ENCODE peak calls at places on chromosomes 16 and 17, in eight cellular contexts. One of them, this sample, is unnamed.

GRCh38 chr17:81396722-81397313 is 1.6 kb downstream of the BAHCC1 start:
- DNase-seq in heart right ventricle: no peak
- DNase-seq in WTC11: peak
- DNase-seq in fibroblast of villous mesenchyme: peak
- DNase-seq in glutamatergic neuron: no peak
- DNase-seq in MM.1S: no peak
- DNase-seq in thoracic aorta: no peak
- DNase-seq in fibroblast of lung: peak
- DNase-seq in this sample: no peak

GRCh38 chr16:57208926-57209325 is 22.8 kb downstream of the RSPRY1 start:
- DNase-seq in MM.1S: no peak
- DNase-seq in thoracic aorta: no peak
- DNase-seq in heart right ventricle: no peak
- DNase-seq in glutamatergic neuron: no peak
- DNase-seq in fibroblast of villous mesenchyme: no peak
- DNase-seq in fibroblast of lung: no peak
- DNase-seq in WTC11: no peak
- DNase-seq in this sample: no peak

GRCh38 chr17:77963441-77963840 is 4.9 kb downstream of the TNRC6C start:
- DNase-seq in fibroblast of lung: peak
- DNase-seq in heart right ventricle: peak
- DNase-seq in thoracic aorta: no peak
- DNase-seq in glutamatergic neuron: no peak
- DNase-seq in WTC11: no peak
- DNase-seq in MM.1S: no peak
- DNase-seq in fibroblast of villous mesenchyme: peak
- DNase-seq in this sample: no peak

GRCh38 chr16:83113317-83113716 is 486.5 kb downstream of the CDH13 start:
- DNase-seq in glutamatergic neuron: peak
- DNase-seq in thoracic aorta: no peak
- DNase-seq in MM.1S: no peak
- DNase-seq in fibroblast of lung: peak
- DNase-seq in heart right ventricle: no peak
- DNase-seq in WTC11: peak
- DNase-seq in fibroblast of villous mesenchyme: peak
- DNase-seq in this sample: peak

GRCh38 chr17:55873017-55873758 is 122.3 kb downstream of the PCTP start:
- DNase-seq in fibroblast of villous mesenchyme: no peak
- DNase-seq in MM.1S: peak
- DNase-seq in glutamatergic neuron: no peak
- DNase-seq in fibroblast of lung: no peak
- DNase-seq in WTC11: no peak
- DNase-seq in heart right ventricle: no peak
- DNase-seq in thoracic aorta: no peak
- DNase-seq in this sample: no peak

GRCh38 chr16:66459878-66460277 is 32.8 kb downstream of the BEAN1 start:
- DNase-seq in fibroblast of villous mesenchyme: no peak
- DNase-seq in heart right ventricle: no peak
- DNase-seq in thoracic aorta: no peak
- DNase-seq in MM.1S: no peak
- DNase-seq in glutamatergic neuron: peak
- DNase-seq in WTC11: peak
- DNase-seq in fibroblast of lung: no peak
- DNase-seq in this sample: peak

GRCh38 chr16:27511657-27512056 is 38.1 kb downstream of the GTF3C1 start:
- DNase-seq in fibroblast of lung: no peak
- DNase-seq in fibroblast of villous mesenchyme: peak
- DNase-seq in thoracic aorta: no peak
- DNase-seq in heart right ventricle: peak
- DNase-seq in WTC11: no peak
- DNase-seq in MM.1S: no peak
- DNase-seq in glutamatergic neuron: no peak
- DNase-seq in this sample: peak

GRCh38 chr17:78710607-78711006 is 71.5 kb downstream of the CYTH1 start:
- DNase-seq in fibroblast of villous mesenchyme: no peak
- DNase-seq in WTC11: no peak
- DNase-seq in fibroblast of lung: no peak
- DNase-seq in thoracic aorta: no peak
- DNase-seq in glutamatergic neuron: no peak
- DNase-seq in MM.1S: no peak
- DNase-seq in heart right ventricle: no peak
- DNase-seq in this sample: no peak

GRCh38 chr16:8660841-8661301 is 13.5 kb upstream of the ABAT start:
- DNase-seq in WTC11: peak
- DNase-seq in fibroblast of lung: peak
- DNase-seq in MM.1S: peak
- DNase-seq in glutamatergic neuron: peak
- DNase-seq in thoracic aorta: no peak
- DNase-seq in fibroblast of villous mesenchyme: peak
- DNase-seq in heart right ventricle: peak
- DNase-seq in this sample: peak

GRCh38 chr17:61670691-61671090 is 79.7 kb upstream of the NACA2 start:
- DNase-seq in heart right ventricle: no peak
- DNase-seq in WTC11: no peak
- DNase-seq in thoracic aorta: no peak
- DNase-seq in MM.1S: no peak
- DNase-seq in fibroblast of lung: no peak
- DNase-seq in fibroblast of villous mesenchyme: no peak
- DNase-seq in glutamatergic neuron: no peak
- DNase-seq in this sample: no peak

GRCh38 chr16:19997264-19997663 is 76.4 kb downstream of the GPR139 start:
- DNase-seq in WTC11: no peak
- DNase-seq in MM.1S: no peak
- DNase-seq in fibroblast of lung: no peak
- DNase-seq in glutamatergic neuron: no peak
- DNase-seq in thoracic aorta: no peak
- DNase-seq in heart right ventricle: no peak
- DNase-seq in fibroblast of villous mesenchyme: no peak
- DNase-seq in this sample: no peak

GRCh38 chr17:48596000-48596734 is 2.6 kb upstream of the HOXB5 start:
- DNase-seq in thoracic aorta: no peak
- DNase-seq in heart right ventricle: no peak
- DNase-seq in fibroblast of lung: peak
- DNase-seq in glutamatergic neuron: no peak
- DNase-seq in fibroblast of villous mesenchyme: no peak
- DNase-seq in WTC11: no peak
- DNase-seq in MM.1S: no peak
- DNase-seq in this sample: peak

GRCh38 chr17:9905902-9906301 is 831 bp upstream of the RCVRN start:
- DNase-seq in fibroblast of villous mesenchyme: peak
- DNase-seq in thoracic aorta: no peak
- DNase-seq in fibroblast of lung: no peak
- DNase-seq in heart right ventricle: no peak
- DNase-seq in glutamatergic neuron: peak
- DNase-seq in WTC11: peak
- DNase-seq in MM.1S: no peak
- DNase-seq in this sample: peak

GRCh38 chr17:68794636-68795503 is 160.3 kb downstream of the ABCA8 start:
- DNase-seq in fibroblast of villous mesenchyme: peak
- DNase-seq in thoracic aorta: no peak
- DNase-seq in fibroblast of lung: peak
- DNase-seq in glutamatergic neuron: no peak
- DNase-seq in WTC11: no peak
- DNase-seq in MM.1S: peak
- DNase-seq in heart right ventricle: peak
- DNase-seq in this sample: no peak

GRCh38 chr17:63454915-63455314 is 8.8 kb upstream of the CYB561 start:
- DNase-seq in thoracic aorta: no peak
- DNase-seq in fibroblast of villous mesenchyme: no peak
- DNase-seq in fibroblast of lung: no peak
- DNase-seq in WTC11: no peak
- DNase-seq in heart right ventricle: no peak
- DNase-seq in MM.1S: no peak
- DNase-seq in glutamatergic neuron: no peak
- DNase-seq in this sample: no peak

GRCh38 chr17:17837966-17838962 is 1.5 kb upstream of the SREBF1 start:
- DNase-seq in heart right ventricle: peak
- DNase-seq in fibroblast of villous mesenchyme: peak
- DNase-seq in glutamatergic neuron: peak
- DNase-seq in MM.1S: no peak
- DNase-seq in thoracic aorta: no peak
- DNase-seq in WTC11: peak
- DNase-seq in fibroblast of lung: peak
- DNase-seq in this sample: no peak

GRCh38 chr17:77132411-77133086 is 8.2 kb upstream of the SEC14L1 start:
- DNase-seq in heart right ventricle: no peak
- DNase-seq in fibroblast of lung: no peak
- DNase-seq in glutamatergic neuron: no peak
- DNase-seq in WTC11: no peak
- DNase-seq in fibroblast of villous mesenchyme: no peak
- DNase-seq in thoracic aorta: no peak
- DNase-seq in MM.1S: no peak
- DNase-seq in this sample: no peak

GRCh38 chr16:28064150-28064549 is 636 bp upstream of the GSG1L start:
- DNase-seq in fibroblast of lung: no peak
- DNase-seq in heart right ventricle: no peak
- DNase-seq in thoracic aorta: no peak
- DNase-seq in MM.1S: no peak
- DNase-seq in fibroblast of villous mesenchyme: no peak
- DNase-seq in WTC11: no peak
- DNase-seq in glutamatergic neuron: no peak
- DNase-seq in this sample: no peak

GRCh38 chr16:65068151-65068740 is 53.6 kb downstream of the CDH11 start:
- DNase-seq in fibroblast of villous mesenchyme: peak
- DNase-seq in glutamatergic neuron: no peak
- DNase-seq in thoracic aorta: no peak
- DNase-seq in heart right ventricle: no peak
- DNase-seq in WTC11: no peak
- DNase-seq in fibroblast of lung: peak
- DNase-seq in MM.1S: no peak
- DNase-seq in this sample: no peak
- TF ChIP-seq CTCF in fibroblast of villous mesenchyme: no peak
- TF ChIP-seq CTCF in glutamatergic neuron: no peak
- TF ChIP-seq CTCF in thoracic aorta: no peak
- TF ChIP-seq CTCF in heart right ventricle: no peak
- TF ChIP-seq CTCF in WTC11: no peak
- TF ChIP-seq CTCF in fibroblast of lung: no peak
- TF ChIP-seq CTCF in MM.1S: no peak
- TF ChIP-seq CTCF in this sample: no peak

DNA sequence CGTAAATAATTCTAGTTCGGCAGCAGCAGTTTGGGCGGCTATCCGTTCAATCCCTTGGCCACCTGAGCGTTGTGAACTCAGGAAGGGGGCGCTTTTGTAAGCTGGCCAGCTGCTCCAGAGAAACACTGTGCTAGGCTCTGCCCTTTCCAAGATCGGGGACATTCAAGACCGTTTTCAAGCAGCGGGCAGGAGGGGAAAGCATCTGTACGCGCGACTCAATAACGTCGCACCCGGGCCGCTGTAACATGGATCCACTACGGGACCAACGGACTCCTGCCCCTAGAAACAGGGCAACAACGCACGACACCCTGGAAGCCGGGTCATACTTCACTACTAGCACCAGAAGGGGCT is 463 bp downstream of the TOP2A start:
- DNase-seq in fibroblast of lung: no peak
- DNase-seq in heart right ventricle: no peak
- DNase-seq in thoracic aorta: no peak
- DNase-seq in WTC11: no peak
- DNase-seq in MM.1S: peak
- DNase-seq in glutamatergic neuron: no peak
- DNase-seq in fibroblast of villous mesenchyme: peak
- DNase-seq in this sample: no peak
- TF ChIP-seq CTCF in fibroblast of lung: no peak
- TF ChIP-seq CTCF in heart right ventricle: no peak
- TF ChIP-seq CTCF in thoracic aorta: no peak
- TF ChIP-seq CTCF in WTC11: no peak
- TF ChIP-seq CTCF in MM.1S: no peak
- TF ChIP-seq CTCF in glutamatergic neuron: no peak
- TF ChIP-seq CTCF in fibroblast of villous mesenchyme: no peak
- TF ChIP-seq CTCF in this sample: no peak

GRCh38 chr16:4693296-4693955 is at the start of gene NUDT16L1:
- DNase-seq in heart right ventricle: peak
- DNase-seq in fibroblast of lung: peak
- DNase-seq in MM.1S: peak
- DNase-seq in fibroblast of villous mesenchyme: peak
- DNase-seq in glutamatergic neuron: peak
- DNase-seq in WTC11: peak
- DNase-seq in thoracic aorta: peak
- DNase-seq in this sample: peak
- TF ChIP-seq CTCF in heart right ventricle: peak
- TF ChIP-seq CTCF in fibroblast of lung: no peak
- TF ChIP-seq CTCF in MM.1S: peak
- TF ChIP-seq CTCF in fibroblast of villous mesenchyme: no peak
- TF ChIP-seq CTCF in glutamatergic neuron: no peak
- TF ChIP-seq CTCF in WTC11: no peak
- TF ChIP-seq CTCF in thoracic aorta: peak
- TF ChIP-seq CTCF in this sample: no peak

DNA sequence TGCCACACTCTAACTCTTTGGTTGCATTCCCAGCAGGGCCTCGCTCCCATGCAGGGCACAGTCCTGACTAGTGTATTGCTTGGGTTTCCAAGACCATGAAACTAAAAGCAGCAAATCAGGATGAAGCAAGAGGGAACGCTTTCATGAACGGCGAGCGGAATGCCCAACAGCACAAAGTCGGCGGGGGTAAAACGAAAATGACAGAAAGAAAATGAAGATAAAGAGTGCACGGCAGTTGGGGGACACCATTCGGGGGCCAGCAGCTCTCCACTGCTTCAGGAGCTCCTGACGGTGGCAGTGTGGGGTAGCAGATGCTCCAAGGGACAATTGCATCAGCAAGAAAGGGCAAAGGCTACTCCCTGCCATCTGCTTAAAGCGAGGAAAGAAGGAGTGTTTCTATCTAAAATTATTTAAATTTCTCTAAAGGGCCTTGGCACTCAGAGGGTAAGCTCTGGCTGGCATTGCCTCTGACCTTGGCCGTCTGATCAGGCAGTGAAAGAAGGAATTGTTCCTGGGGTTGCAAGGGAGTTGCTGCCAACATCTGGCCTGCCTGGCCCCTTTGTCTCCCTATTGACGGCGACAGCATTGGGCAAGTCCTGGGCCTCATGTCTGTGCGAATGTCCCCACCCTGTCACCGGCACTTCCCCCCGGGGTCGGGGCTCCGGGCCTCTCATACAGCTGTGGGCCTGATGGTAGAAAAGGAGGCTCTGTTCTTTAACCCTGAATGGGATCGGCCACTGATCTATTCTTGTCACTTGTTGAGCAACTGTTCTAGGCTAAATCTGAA is 138.2 kb downstream of the CMIP start:
- DNase-seq in fibroblast of lung: peak
- DNase-seq in thoracic aorta: no peak
- DNase-seq in glutamatergic neuron: no peak
- DNase-seq in fibroblast of villous mesenchyme: peak
- DNase-seq in MM.1S: no peak
- DNase-seq in WTC11: no peak
- DNase-seq in heart right ventricle: no peak
- DNase-seq in this sample: no peak
- TF ChIP-seq CTCF in fibroblast of lung: peak
- TF ChIP-seq CTCF in thoracic aorta: no peak
- TF ChIP-seq CTCF in glutamatergic neuron: no peak
- TF ChIP-seq CTCF in fibroblast of villous mesenchyme: peak
- TF ChIP-seq CTCF in MM.1S: no peak
- TF ChIP-seq CTCF in WTC11: no peak
- TF ChIP-seq CTCF in heart right ventricle: peak
- TF ChIP-seq CTCF in this sample: no peak

This sample was measured in nephron progenitor cell.